ENCODE peak calls at places on chromosomes 6 and 20, in four cellular contexts. V is NCI-H774, W is mucosa of gallbladder, N is memory B cell. X is an unnamed sample.

GRCh38 chr20:47137231-47137865 is 219.2 kb downstream of the ZMYND8 start:
- DNase-seq in V (no peak), W (no peak), N (no peak), X (no peak)

GRCh38 chr6:113301651-113302050 is 555.5 kb upstream of the MARCKS start:
- DNase-seq in V (no peak), W (no peak), N (no peak), X (no peak)

GRCh38 chr6:92945799-92946198 is 473.6 kb downstream of the EPHA7 start:
- DNase-seq in V (no peak), W (no peak), N (no peak), X (no peak)

GRCh38 chr6:72940265-72940664 is 285.0 kb downstream of the KHDC1L start:
- DNase-seq in V (no peak), W (no peak), N (no peak), X (no peak)

GRCh38 chr6:5457983-5458683 is 196.8 kb downstream of the FARS2 start:
- DNase-seq in V (peak), W (peak), N (no peak), X (peak)

GRCh38 chr6:48429021-48429420 is 318.0 kb upstream of the PTCHD4 start:
- DNase-seq in V (no peak), W (no peak), N (no peak), X (no peak)

GRCh38 chr20:9878096-9878495 is 39.2 kb upstream of the PAK5 start:
- DNase-seq in V (no peak), W (no peak), N (no peak), X (no peak)

GRCh38 chr20:17501701-17502100 is 29.5 kb downstream of the BFSP1 start:
- DNase-seq in V (no peak), W (no peak), N (no peak), X (no peak)

GRCh38 chr6:111361648-111362047 is 121.4 kb downstream of the REV3L start:
- DNase-seq in V (no peak), W (peak), N (no peak), X (peak)

GRCh38 chr6:37554480-37554819 is 54.8 kb upstream of the CCDC167 start:
- DNase-seq in V (no peak), W (no peak), N (no peak), X (no peak)

GRCh38 chr6:142088858-142089216 is 43.9 kb upstream of the GJE1 start:
- DNase-seq in V (no peak), W (peak), N (no peak), X (peak)

X was measured in NCI-H146.